ENCODE peak calls at places on chromosome 11, in eight cellular contexts. D, U, N, X, K, H, G and C are unnamed samples.

GRCh38 chr11:72083414-72083813 is 2.8 kb downstream of the LRRC51 start:
- DNase-seq in D (no peak), U (no peak), N (no peak), X (no peak), K (no peak), H (no peak), G (no peak), C (no peak)

GRCh38 chr11:67645521-67646457 is 4.7 kb downstream of the ACY3 start:
- DNase-seq in D (no peak), U (no peak), N (no peak), X (no peak), K (no peak), H (no peak), G (no peak), C (no peak)

GRCh38 chr11:132941024-132941646 is 591.2 kb downstream of the OPCML start:
- DNase-seq in D (peak; percentile 35), U (peak; percentile 48), N (peak; percentile 24), X (peak; percentile 28), K (no peak), H (peak; percentile 39), G (peak; percentile 47), C (peak; percentile 45)

GRCh38 chr11:68749061-68749491 is 2.2 kb downstream of the TESMIN start:
- DNase-seq in D (no peak), U (no peak), N (no peak), X (no peak), K (no peak), H (no peak), G (peak; percentile 4), C (no peak)

GRCh38 chr11:68950268-68950667 is 30.5 kb downstream of the MRGPRD start:
- DNase-seq in D (peak; percentile 53), U (no peak), N (no peak), X (peak; percentile 52), K (no peak), H (no peak), G (peak; percentile 22), C (peak; percentile 79)

GRCh38 chr11:31809857-31810778 is 1.0 kb downstream of the PAX6 start:
- DNase-seq in D (peak; percentile 43), U (peak; percentile 69), N (peak; percentile 8), X (peak; percentile 34), K (peak; percentile 10), H (peak; percentile 49), G (peak; percentile 44), C (peak; percentile 70)

GRCh38 chr11:114317738-114318137 is 21.5 kb downstream of the NNMT start:
- DNase-seq in D (peak; percentile 70), U (peak; percentile 37), N (peak; percentile 67), X (no peak), K (no peak), H (peak; percentile 15), G (peak; percentile 78), C (peak; percentile 82)

GRCh38 chr11:94961255-94961654 is 12.1 kb downstream of the CWC15 start:
- DNase-seq in D (no peak), U (no peak), N (no peak), X (no peak), K (no peak), H (no peak), G (no peak), C (no peak)

GRCh38 chr11:16925495-16926065 is 88.6 kb downstream of the PLEKHA7 start:
- DNase-seq in D (peak; percentile 75), U (peak; percentile 68), N (peak; percentile 3), X (no peak), K (no peak), H (peak; percentile 41), G (peak; percentile 58), C (peak; percentile 91)

GRCh38 chr11:73982990-73983763 is 534 bp upstream of the UCP2 start:
- DNase-seq in D (peak; percentile 92), U (peak; percentile 84), N (peak; percentile 56), X (peak; percentile 98), K (peak; percentile 60), H (peak; percentile 96), G (peak; percentile 83), C (peak; percentile 93)

GRCh38 chr11:116654526-116654925 is 118.3 kb downstream of the BUD13 start:
- DNase-seq in D (no peak), U (no peak), N (no peak), X (no peak), K (no peak), H (no peak), G (no peak), C (no peak)

GRCh38 chr11:120224872-120225371 is 14.1 kb downstream of the OAF start:
- DNase-seq in D (no peak), U (no peak), N (no peak), X (peak; percentile 95), K (no peak), H (no peak), G (no peak), C (no peak)

GRCh38 chr11:10990637-10991036 is 132.8 kb upstream of the ZBED5 start:
- DNase-seq in D (peak; percentile 55), U (no peak), N (peak; percentile 66), X (no peak), K (no peak), H (no peak), G (no peak), C (no peak)

GRCh38 chr11:86906198-86906597 is 49.0 kb downstream of the FZD4 start:
- DNase-seq in D (no peak), U (no peak), N (no peak), X (no peak), K (no peak), H (no peak), G (no peak), C (no peak)

GRCh38 chr11:128506999-128507591 is 80.3 kb downstream of the ETS1 start:
- DNase-seq in D (peak; percentile 96), U (peak; percentile 11), N (peak; percentile 99), X (no peak), K (peak; percentile 95), H (no peak), G (peak; percentile 94), C (no peak)

GRCh38 chr11:44755553-44756505 is 29.1 kb downstream of the TSPAN18 start:
- DNase-seq in D (no peak), U (no peak), N (no peak), X (no peak), K (no peak), H (no peak), G (no peak), C (no peak)

GRCh38 chr11:68684385-68685356 is at the start of gene GAL:
- DNase-seq in D (peak; percentile 42), U (peak; percentile 61), N (no peak), X (no peak), K (no peak), H (no peak), G (no peak), C (peak; percentile 63)

GRCh38 chr11:64885367-64886286 is 7.2 kb upstream of the EHD1 start:
- DNase-seq in D (peak; percentile 67), U (no peak), N (no peak), X (peak; percentile 31), K (peak; percentile 42), H (no peak), G (peak; percentile 91), C (no peak)

GRCh38 chr11:84922212-84922805 is 704.8 kb downstream of the DLG2 start:
- DNase-seq in D (no peak), U (no peak), N (no peak), X (no peak), K (no peak), H (no peak), G (no peak), C (peak; percentile 37)

GRCh38 chr11:44096360-44097188 is 1.1 kb downstream of the EXT2 start:
- DNase-seq in D (peak; percentile 76), U (no peak), N (no peak), X (no peak), K (peak; percentile 60), H (no peak), G (peak; percentile 29), C (no peak)

GRCh38 chr11:116073854-116074837 is 569.9 kb upstream of the CADM1 start:
- DNase-seq in D (no peak), U (no peak), N (no peak), X (no peak), K (no peak), H (peak; percentile 59), G (no peak), C (peak; percentile 73)

GRCh38 chr11:12280199-12280837 is 97.1 kb upstream of the PARVA start:
- DNase-seq in D (no peak), U (no peak), N (no peak), X (no peak), K (no peak), H (peak; percentile 36), G (no peak), C (peak; percentile 14)

GRCh38 chr11:71240865-71241691 is 11.3 kb downstream of the SHANK2 start:
- DNase-seq in D (no peak), U (peak; percentile 48), N (peak; percentile 64), X (no peak), K (peak; percentile 64), H (no peak), G (peak; percentile 96), C (peak; percentile 69)

GRCh38 chr11:47485112-47485511 is 36.2 kb upstream of the RAPSN start:
- DNase-seq in D (no peak), U (no peak), N (no peak), X (no peak), K (no peak), H (no peak), G (no peak), C (no peak)

GRCh38 chr11:33172996-33173395 is 11.7 kb upstream of the CSTF3 start:
- DNase-seq in D (no peak), U (no peak), N (no peak), X (peak; percentile 11), K (no peak), H (no peak), G (peak; percentile 71), C (peak; percentile 13)